ENCODE peak calls at places on chromosomes 11 and 22, in four cellular contexts. U is pancreas, G is fibroblast of lung, Q is gastrocnemius medialis. K is an unnamed sample.

GRCh38 chr11:10117709-10118341 is 176.2 kb downstream of the SBF2 start:
- DNase-seq in U (no peak), G (peak; percentile 51), Q (no peak), K (no peak)

GRCh38 chr22:22703715-22704114 is 59.3 kb downstream of the GGTLC2 start:
- DNase-seq in U (no peak), G (peak; percentile 80), Q (no peak), K (no peak)

GRCh38 chr22:49497266-49497665 is 330.4 kb downstream of the BRD1 start:
- DNase-seq in U (no peak), G (no peak), Q (no peak), K (no peak)

GRCh38 chr22:49577168-49578060 is 250.3 kb downstream of the BRD1 start:
- DNase-seq in U (no peak), G (no peak), Q (no peak), K (no peak)

GRCh38 chr11:34468209-34468841 is 29.6 kb downstream of the CAT start:
- DNase-seq in U (no peak), G (peak; percentile 35), Q (no peak), K (peak; percentile 36)

GRCh38 chr11:79963886-79964660 is 523.2 kb upstream of the TENM4 start:
- DNase-seq in U (no peak), G (no peak), Q (no peak), K (no peak)

GRCh38 chr22:26479043-26479791 is 4.4 kb downstream of the HPS4 start:
- DNase-seq in U (no peak), G (no peak), Q (no peak), K (peak; percentile 42)

GRCh38 chr22:38981005-38981658 is 1.0 kb upstream of the APOBEC3B start:
- DNase-seq in U (peak; percentile 66), G (peak; percentile 8), Q (no peak), K (peak; percentile 33)

GRCh38 chr22:39472570-39473556 is 16.1 kb downstream of the MGAT3 start:
- DNase-seq in U (no peak), G (no peak), Q (no peak), K (peak; percentile 98)

GRCh38 chr22:30802202-30803166 is 107.8 kb downstream of the OSBP2 start:
- DNase-seq in U (peak; percentile 92), G (peak; percentile 90), Q (peak; percentile 67), K (peak; percentile 88)

GRCh38 chr11:10725114-10725906 is 25.7 kb upstream of the CTR9 start:
- DNase-seq in U (no peak), G (peak; percentile 61), Q (no peak), K (no peak)

GRCh38 chr11:134901955-134902707 is 490.1 kb upstream of the B3GAT1 start:
- DNase-seq in U (no peak), G (no peak), Q (no peak), K (no peak)

GRCh38 chr22:29110946-29111345 is 38.1 kb downstream of the KREMEN1 start:
- DNase-seq in U (no peak), G (no peak), Q (no peak), K (no peak)
- H3K27ac ChIP-seq in U (no peak overlapping the region), G (no peak overlapping the region), Q (no peak overlapping the region), K (no peak overlapping the region)

GRCh38 chr11:119460130-119460529 is 37.2 kb upstream of the THY1 start:
- DNase-seq in U (no peak), G (no peak), Q (no peak), K (no peak)
- H3K27ac ChIP-seq in U (no peak overlapping the region), G (peak overlapping the region; percentile 72), Q (no peak overlapping the region), K (no peak overlapping the region)

DNA sequence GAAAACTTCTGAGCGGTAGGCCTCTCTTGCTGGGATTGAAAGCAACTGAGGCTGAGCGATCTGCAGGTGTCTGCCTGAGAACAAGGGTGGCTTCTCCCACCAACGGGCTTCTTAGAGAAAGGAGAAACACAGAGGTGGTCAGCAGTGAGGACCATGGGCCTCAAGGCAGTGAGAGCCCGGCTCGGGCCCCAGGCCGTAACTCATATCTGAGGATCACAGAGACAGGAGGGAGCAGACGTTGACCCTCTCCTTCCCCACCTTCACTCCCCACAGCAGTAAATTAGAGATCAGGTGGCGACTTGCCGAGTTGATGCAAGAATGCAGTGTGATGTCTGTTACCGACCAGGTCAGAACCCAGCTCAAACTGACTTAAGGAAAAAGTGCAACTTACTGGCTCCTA is 51.0 kb upstream of the RTL6 start:
- DNase-seq in U (no peak), G (no peak), Q (no peak), K (no peak)
- H3K27ac ChIP-seq in U (no peak overlapping the region), G (no peak overlapping the region), Q (no peak overlapping the region), K (no peak overlapping the region)

DNA sequence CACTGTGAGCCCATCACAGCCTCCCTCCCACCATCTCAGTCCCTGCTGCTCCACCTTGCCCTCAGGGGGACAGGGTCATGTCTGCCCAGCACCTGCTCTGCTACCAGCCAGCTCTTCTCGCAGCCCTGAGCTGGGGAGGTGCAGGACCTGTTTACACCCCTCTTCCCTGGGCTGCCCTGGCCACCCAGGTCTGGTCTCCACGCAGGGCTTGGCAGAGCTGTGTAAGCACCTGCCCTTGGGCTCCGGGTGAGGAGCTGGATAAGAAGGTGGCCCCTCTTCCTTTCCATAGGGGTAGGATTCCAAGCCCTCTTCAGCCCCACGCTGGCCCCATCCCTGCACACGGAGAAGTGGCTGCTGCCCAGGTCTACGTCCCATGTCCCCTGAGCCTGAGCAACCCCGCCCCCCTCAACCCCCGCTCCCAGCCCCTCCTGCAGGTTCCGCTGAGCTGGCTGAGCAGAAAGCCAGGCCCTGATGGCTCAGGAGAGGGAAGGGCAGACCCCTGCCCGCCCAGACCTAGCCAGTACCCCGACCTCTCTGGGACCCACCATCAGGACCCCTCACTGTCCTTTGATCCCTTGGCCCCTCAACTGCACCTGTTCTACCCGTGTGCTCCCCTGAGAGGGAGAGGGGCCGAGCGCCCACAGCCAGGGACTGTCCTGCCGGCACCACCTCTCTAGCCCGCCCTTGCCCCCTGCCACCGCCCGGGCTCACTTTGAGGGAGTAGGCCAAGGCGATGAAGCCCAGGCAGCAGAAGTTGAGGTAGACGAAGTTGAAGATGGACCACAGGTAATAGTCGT is 3.2 kb downstream of the IFITM10 start:
- DNase-seq in U (no peak), G (no peak), Q (peak; percentile 15), K (no peak)
- H3K27ac ChIP-seq in U (no peak overlapping the region), G (no peak overlapping the region), Q (peak overlapping the region; percentile 89), K (no peak overlapping the region)

DNA sequence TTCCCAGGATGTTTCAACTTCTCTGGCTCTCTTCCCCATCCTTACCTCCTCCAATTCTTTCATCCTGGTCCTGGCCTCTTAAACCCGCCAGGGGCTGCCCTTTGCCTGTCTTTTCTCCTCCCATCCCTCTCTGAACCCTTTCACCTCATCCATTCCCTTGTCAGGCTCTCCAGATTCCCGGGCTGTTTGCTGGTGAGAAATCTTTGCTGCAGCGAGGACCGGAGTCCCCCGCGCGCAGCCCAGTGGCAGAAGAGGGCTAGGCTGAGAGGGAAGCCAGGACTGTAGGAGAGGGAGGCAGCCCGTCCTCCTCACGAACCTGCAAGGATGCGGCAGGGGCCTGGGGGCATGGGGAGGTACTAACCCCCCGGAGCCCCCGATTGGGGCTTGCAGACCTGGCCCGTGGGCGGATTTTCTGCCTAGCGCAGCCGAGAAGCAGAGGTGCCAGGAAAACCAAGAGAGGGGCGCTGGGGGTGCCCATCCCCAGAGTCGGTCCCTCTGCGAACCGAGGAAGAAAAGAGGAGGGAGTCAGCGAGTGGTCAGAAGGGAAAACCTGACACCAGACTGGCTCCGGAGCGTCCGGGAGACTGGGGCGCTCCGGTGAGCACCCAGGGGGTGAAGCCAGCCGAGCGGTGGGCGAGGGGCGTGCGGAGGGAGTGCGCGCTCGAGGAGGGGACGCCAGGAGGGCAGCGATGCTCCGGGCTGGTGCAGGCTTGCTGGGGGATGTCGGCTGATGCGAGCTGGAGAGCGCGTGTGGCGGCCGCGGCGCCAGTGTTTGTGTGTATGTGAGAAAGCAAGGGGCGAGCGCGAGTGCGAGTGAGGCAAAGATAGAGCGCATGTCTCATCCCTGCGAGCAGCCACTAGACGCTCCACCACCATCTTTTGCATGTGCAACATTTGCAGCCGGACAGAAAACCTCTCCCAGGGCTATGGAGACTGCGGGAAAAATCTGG is at the start of gene GRIA4:
- DNase-seq in U (peak; percentile 26), G (peak; percentile 64), Q (no peak), K (peak; percentile 11)
- H3K27ac ChIP-seq in U (no peak within 1 kb of the TSS), G (no peak within 1 kb of the TSS), Q (no peak within 1 kb of the TSS), K (no peak within 1 kb of the TSS)

GRCh38 chr11:44770401-44770800 is 43.6 kb downstream of the TSPAN18 start:
- DNase-seq in U (no peak), G (no peak), Q (no peak), K (no peak)
- H3K27ac ChIP-seq in U (no peak overlapping the region), G (no peak overlapping the region), Q (no peak overlapping the region), K (peak overlapping the region; percentile 3)

GRCh38 chr11:47518212-47518959 is 34.5 kb downstream of the CELF1 start:
- DNase-seq in U (no peak), G (no peak), Q (no peak), K (no peak)
- H3K27ac ChIP-seq in U (no peak overlapping the region), G (no peak overlapping the region), Q (peak overlapping the region; percentile 94), K (no peak overlapping the region)

DNA sequence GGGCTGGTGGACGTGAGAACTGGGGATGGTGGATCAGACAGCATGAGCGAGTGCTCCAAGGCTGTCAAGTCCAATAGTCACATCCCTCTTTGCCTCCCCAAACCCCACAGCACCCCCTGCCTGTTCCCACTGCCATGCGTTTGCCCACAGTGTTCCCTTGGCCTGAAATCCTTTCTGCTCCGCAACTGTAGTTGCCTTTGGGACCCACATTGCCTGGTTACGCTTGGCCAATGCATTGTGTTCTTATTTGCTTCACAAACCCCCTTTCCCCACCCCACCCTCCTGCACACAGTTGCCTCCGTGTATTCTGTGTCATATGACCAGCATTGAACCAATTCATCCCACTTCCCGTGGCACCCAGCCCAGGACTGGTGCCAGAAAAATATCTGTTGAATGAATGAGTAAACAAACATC is 2.1 kb upstream of the KIAA0930 start:
- DNase-seq in U (peak; percentile 85), G (no peak), Q (no peak), K (no peak)
- H3K27ac ChIP-seq in U (peak overlapping the region; percentile 38), G (no peak overlapping the region), Q (no peak overlapping the region), K (no peak overlapping the region)

GRCh38 chr11:117995472-117995871 is 9.3 kb downstream of the IL10RA start:
- DNase-seq in U (no peak), G (no peak), Q (no peak), K (no peak)
- H3K27ac ChIP-seq in U (no peak overlapping the region), G (no peak overlapping the region), Q (no peak overlapping the region), K (no peak overlapping the region)

DNA sequence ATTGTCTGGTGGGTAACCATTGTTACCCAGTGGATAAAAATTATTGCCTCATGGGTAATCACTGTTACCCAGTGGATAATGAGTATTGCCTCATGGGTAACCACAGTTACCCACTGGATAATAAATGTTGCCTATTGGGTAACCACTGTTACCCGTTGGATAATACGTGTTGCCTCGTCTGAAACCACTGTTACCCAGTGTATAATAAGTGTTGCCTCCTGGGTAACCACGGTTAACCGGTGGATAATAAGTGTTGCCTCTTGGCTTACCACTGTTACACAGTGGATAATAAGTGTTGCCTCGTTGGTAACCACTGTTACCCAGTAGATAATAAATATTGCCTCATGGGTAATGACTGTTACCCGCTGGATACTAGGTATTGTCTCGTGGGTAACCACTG is 20.9 kb upstream of the NXPE4 start:
- DNase-seq in U (no peak), G (no peak), Q (no peak), K (no peak)
- H3K27ac ChIP-seq in U (no peak overlapping the region), G (no peak overlapping the region), Q (no peak overlapping the region), K (no peak overlapping the region)